ENCODE peak calls at places on chromosomes 3 and 15, in nine cellular contexts. One of them, this sample, is unnamed.

GRCh38 chr3:157500232-157500631 is 3.0 kb downstream of the VEPH1 start:
- DNase-seq in progenitor cell of endocrine pancreas: no peak
- DNase-seq in left ventricle myocardium superior: no peak
- DNase-seq in NCI-H82: peak
- DNase-seq in ACHN: peak
- DNase-seq in CD8-positive, alpha-beta memory T cell: no peak
- DNase-seq in NCI-H345: no peak
- DNase-seq in stimulated activated CD8-positive, alpha-beta memory T cell treated with anti-CD3 and anti-CD28 coated beads, Interleukin-15, amount 100 ng/mL, for 24 hours: no peak
- DNase-seq in transverse colon: peak
- DNase-seq in this sample: no peak

GRCh38 chr3:139718415-139718814 is 40.6 kb upstream of the NMNAT3 start:
- DNase-seq in transverse colon: peak
- DNase-seq in NCI-H82: peak
- DNase-seq in CD8-positive, alpha-beta memory T cell: no peak
- DNase-seq in ACHN: peak
- DNase-seq in NCI-H345: no peak
- DNase-seq in left ventricle myocardium superior: peak
- DNase-seq in stimulated activated CD8-positive, alpha-beta memory T cell treated with anti-CD3 and anti-CD28 coated beads, Interleukin-15, amount 100 ng/mL, for 24 hours: no peak
- DNase-seq in progenitor cell of endocrine pancreas: peak
- DNase-seq in this sample: no peak

GRCh38 chr3:42005426-42005825 is 43.5 kb upstream of the ULK4 start:
- DNase-seq in ACHN: no peak
- DNase-seq in progenitor cell of endocrine pancreas: no peak
- DNase-seq in NCI-H82: no peak
- DNase-seq in stimulated activated CD8-positive, alpha-beta memory T cell treated with anti-CD3 and anti-CD28 coated beads, Interleukin-15, amount 100 ng/mL, for 24 hours: no peak
- DNase-seq in NCI-H345: no peak
- DNase-seq in left ventricle myocardium superior: no peak
- DNase-seq in transverse colon: no peak
- DNase-seq in CD8-positive, alpha-beta memory T cell: no peak
- DNase-seq in this sample: no peak

GRCh38 chr15:35979608-35980007 is 433.6 kb upstream of the DPH6 start:
- DNase-seq in ACHN: no peak
- DNase-seq in NCI-H82: no peak
- DNase-seq in progenitor cell of endocrine pancreas: no peak
- DNase-seq in CD8-positive, alpha-beta memory T cell: no peak
- DNase-seq in stimulated activated CD8-positive, alpha-beta memory T cell treated with anti-CD3 and anti-CD28 coated beads, Interleukin-15, amount 100 ng/mL, for 24 hours: no peak
- DNase-seq in left ventricle myocardium superior: no peak
- DNase-seq in NCI-H345: no peak
- DNase-seq in transverse colon: no peak
- DNase-seq in this sample: no peak

GRCh38 chr15:65310431-65311137 is 6.1 kb downstream of the RNU5B-1 start:
- DNase-seq in CD8-positive, alpha-beta memory T cell: no peak
- DNase-seq in stimulated activated CD8-positive, alpha-beta memory T cell treated with anti-CD3 and anti-CD28 coated beads, Interleukin-15, amount 100 ng/mL, for 24 hours: no peak
- DNase-seq in NCI-H345: no peak
- DNase-seq in NCI-H82: no peak
- DNase-seq in transverse colon: no peak
- DNase-seq in progenitor cell of endocrine pancreas: no peak
- DNase-seq in ACHN: no peak
- DNase-seq in left ventricle myocardium superior: no peak
- DNase-seq in this sample: no peak

GRCh38 chr3:25861566-25861965 is 71.7 kb downstream of the OXSM start:
- DNase-seq in CD8-positive, alpha-beta memory T cell: no peak
- DNase-seq in stimulated activated CD8-positive, alpha-beta memory T cell treated with anti-CD3 and anti-CD28 coated beads, Interleukin-15, amount 100 ng/mL, for 24 hours: no peak
- DNase-seq in ACHN: no peak
- DNase-seq in progenitor cell of endocrine pancreas: no peak
- DNase-seq in transverse colon: no peak
- DNase-seq in NCI-H82: no peak
- DNase-seq in NCI-H345: no peak
- DNase-seq in left ventricle myocardium superior: no peak
- DNase-seq in this sample: no peak

GRCh38 chr3:144344925-144345548 is 373.4 kb downstream of the DIPK2A start:
- DNase-seq in stimulated activated CD8-positive, alpha-beta memory T cell treated with anti-CD3 and anti-CD28 coated beads, Interleukin-15, amount 100 ng/mL, for 24 hours: no peak
- DNase-seq in transverse colon: no peak
- DNase-seq in NCI-H345: no peak
- DNase-seq in CD8-positive, alpha-beta memory T cell: no peak
- DNase-seq in ACHN: no peak
- DNase-seq in NCI-H82: no peak
- DNase-seq in progenitor cell of endocrine pancreas: no peak
- DNase-seq in left ventricle myocardium superior: no peak
- DNase-seq in this sample: no peak

GRCh38 chr15:99076555-99077308 is 28.1 kb upstream of the SYNM start:
- DNase-seq in CD8-positive, alpha-beta memory T cell: peak
- DNase-seq in progenitor cell of endocrine pancreas: no peak
- DNase-seq in left ventricle myocardium superior: no peak
- DNase-seq in NCI-H82: peak
- DNase-seq in transverse colon: peak
- DNase-seq in NCI-H345: peak
- DNase-seq in ACHN: peak
- DNase-seq in stimulated activated CD8-positive, alpha-beta memory T cell treated with anti-CD3 and anti-CD28 coated beads, Interleukin-15, amount 100 ng/mL, for 24 hours: peak
- DNase-seq in this sample: no peak

GRCh38 chr3:158617982-158618875 is 26.1 kb upstream of the GFM1 start:
- DNase-seq in CD8-positive, alpha-beta memory T cell: no peak
- DNase-seq in stimulated activated CD8-positive, alpha-beta memory T cell treated with anti-CD3 and anti-CD28 coated beads, Interleukin-15, amount 100 ng/mL, for 24 hours: no peak
- DNase-seq in left ventricle myocardium superior: no peak
- DNase-seq in ACHN: no peak
- DNase-seq in transverse colon: no peak
- DNase-seq in progenitor cell of endocrine pancreas: no peak
- DNase-seq in NCI-H82: no peak
- DNase-seq in NCI-H345: no peak
- DNase-seq in this sample: no peak

GRCh38 chr3:194688207-194688711 is 2.6 kb downstream of the FAM43A start:
- DNase-seq in CD8-positive, alpha-beta memory T cell: no peak
- DNase-seq in ACHN: no peak
- DNase-seq in NCI-H345: no peak
- DNase-seq in left ventricle myocardium superior: peak
- DNase-seq in stimulated activated CD8-positive, alpha-beta memory T cell treated with anti-CD3 and anti-CD28 coated beads, Interleukin-15, amount 100 ng/mL, for 24 hours: no peak
- DNase-seq in NCI-H82: peak
- DNase-seq in transverse colon: peak
- DNase-seq in progenitor cell of endocrine pancreas: no peak
- DNase-seq in this sample: no peak

GRCh38 chr3:194879991-194880939 is 194.6 kb downstream of the FAM43A start:
- DNase-seq in transverse colon: peak
- DNase-seq in ACHN: no peak
- DNase-seq in NCI-H345: peak
- DNase-seq in left ventricle myocardium superior: peak
- DNase-seq in stimulated activated CD8-positive, alpha-beta memory T cell treated with anti-CD3 and anti-CD28 coated beads, Interleukin-15, amount 100 ng/mL, for 24 hours: no peak
- DNase-seq in progenitor cell of endocrine pancreas: no peak
- DNase-seq in CD8-positive, alpha-beta memory T cell: no peak
- DNase-seq in NCI-H82: peak
- DNase-seq in this sample: no peak

GRCh38 chr3:3110299-3110630 is at the start of gene IL5RA:
- DNase-seq in NCI-H82: no peak
- DNase-seq in progenitor cell of endocrine pancreas: no peak
- DNase-seq in left ventricle myocardium superior: no peak
- DNase-seq in ACHN: no peak
- DNase-seq in stimulated activated CD8-positive, alpha-beta memory T cell treated with anti-CD3 and anti-CD28 coated beads, Interleukin-15, amount 100 ng/mL, for 24 hours: no peak
- DNase-seq in NCI-H345: peak
- DNase-seq in CD8-positive, alpha-beta memory T cell: no peak
- DNase-seq in transverse colon: no peak
- DNase-seq in this sample: no peak

GRCh38 chr3:27147215-27147614 is 222.0 kb downstream of the NEK10 start:
- DNase-seq in left ventricle myocardium superior: no peak
- DNase-seq in transverse colon: no peak
- DNase-seq in NCI-H82: no peak
- DNase-seq in stimulated activated CD8-positive, alpha-beta memory T cell treated with anti-CD3 and anti-CD28 coated beads, Interleukin-15, amount 100 ng/mL, for 24 hours: no peak
- DNase-seq in CD8-positive, alpha-beta memory T cell: no peak
- DNase-seq in progenitor cell of endocrine pancreas: no peak
- DNase-seq in ACHN: no peak
- DNase-seq in NCI-H345: no peak
- DNase-seq in this sample: no peak

GRCh38 chr3:108202834-108203233 is 19.4 kb downstream of the IFT57 start:
- DNase-seq in NCI-H345: no peak
- DNase-seq in NCI-H82: peak
- DNase-seq in progenitor cell of endocrine pancreas: no peak
- DNase-seq in transverse colon: peak
- DNase-seq in CD8-positive, alpha-beta memory T cell: no peak
- DNase-seq in left ventricle myocardium superior: no peak
- DNase-seq in ACHN: no peak
- DNase-seq in stimulated activated CD8-positive, alpha-beta memory T cell treated with anti-CD3 and anti-CD28 coated beads, Interleukin-15, amount 100 ng/mL, for 24 hours: no peak
- DNase-seq in this sample: no peak

GRCh38 chr3:88988906-88989305 is 118.5 kb upstream of the EPHA3 start:
- DNase-seq in stimulated activated CD8-positive, alpha-beta memory T cell treated with anti-CD3 and anti-CD28 coated beads, Interleukin-15, amount 100 ng/mL, for 24 hours: no peak
- DNase-seq in transverse colon: no peak
- DNase-seq in progenitor cell of endocrine pancreas: no peak
- DNase-seq in left ventricle myocardium superior: no peak
- DNase-seq in NCI-H82: no peak
- DNase-seq in ACHN: no peak
- DNase-seq in NCI-H345: no peak
- DNase-seq in CD8-positive, alpha-beta memory T cell: no peak
- DNase-seq in this sample: no peak

GRCh38 chr3:158713094-158713499 is 19.2 kb downstream of the RARRES1 start:
- DNase-seq in transverse colon: peak
- DNase-seq in NCI-H82: no peak
- DNase-seq in CD8-positive, alpha-beta memory T cell: no peak
- DNase-seq in stimulated activated CD8-positive, alpha-beta memory T cell treated with anti-CD3 and anti-CD28 coated beads, Interleukin-15, amount 100 ng/mL, for 24 hours: no peak
- DNase-seq in ACHN: peak
- DNase-seq in NCI-H345: no peak
- DNase-seq in progenitor cell of endocrine pancreas: no peak
- DNase-seq in left ventricle myocardium superior: peak
- DNase-seq in this sample: no peak

GRCh38 chr3:23601020-23601822 is 204.5 kb upstream of the UBE2E1 start:
- DNase-seq in left ventricle myocardium superior: no peak
- DNase-seq in progenitor cell of endocrine pancreas: no peak
- DNase-seq in CD8-positive, alpha-beta memory T cell: no peak
- DNase-seq in NCI-H345: no peak
- DNase-seq in transverse colon: no peak
- DNase-seq in NCI-H82: no peak
- DNase-seq in stimulated activated CD8-positive, alpha-beta memory T cell treated with anti-CD3 and anti-CD28 coated beads, Interleukin-15, amount 100 ng/mL, for 24 hours: no peak
- DNase-seq in ACHN: no peak
- DNase-seq in this sample: no peak